ENCODE peak calls at places on chromosomes 12 and 14, in eight cellular contexts. J, P, W, D, N, L, X and F are unnamed samples.

GRCh38 chr12:78210494-78210860 is 379.8 kb downstream of the NAV3 start:
- DNase-seq in L (no peak), D (no peak), P (no peak), X (no peak), J (no peak), W (no peak), N (no peak), F (no peak)

GRCh38 chr12:9648701-9649531 is 20.6 kb upstream of the CLEC2D start:
- DNase-seq in D (no peak), L (peak; percentile 36), W (peak; percentile 10), X (no peak), P (no peak), J (no peak), N (no peak), F (no peak)

GRCh38 chr14:76918176-76918750 is 92.1 kb downstream of the LRRC74A start:
- DNase-seq in L (peak; percentile 84), W (no peak), N (no peak), X (peak; percentile 91), P (peak; percentile 68), J (peak; percentile 88), D (no peak), F (no peak)

GRCh38 chr12:28866296-28866695 is 282.8 kb upstream of the FAR2 start:
- DNase-seq in W (no peak), N (no peak), P (no peak), J (no peak), D (no peak), X (no peak), L (no peak), F (no peak)

GRCh38 chr12:4134833-4135597 is 138.5 kb upstream of the CCND2 start:
- DNase-seq in J (no peak), N (no peak), W (no peak), X (peak; percentile 96), D (no peak), L (no peak), P (no peak), F (no peak)

GRCh38 chr12:26369588-26369987 is 174.2 kb downstream of the SSPN start:
- DNase-seq in D (no peak), W (no peak), L (peak; percentile 77), J (peak; percentile 49), X (peak; percentile 58), P (no peak), N (no peak), F (peak; percentile 62)

GRCh38 chr12:110689601-110690430 is 901 bp upstream of the HVCN1 start:
- DNase-seq in J (no peak), W (no peak), N (no peak), P (no peak), L (peak; percentile 42), X (peak; percentile 87), D (no peak), F (no peak)

GRCh38 chr14:104209985-104210520 is 71.7 kb downstream of the KIF26A start:
- DNase-seq in X (no peak), L (no peak), D (no peak), N (peak; percentile 42), W (no peak), J (no peak), P (no peak), F (no peak)

GRCh38 chr14:51318777-51319176 is 78.7 kb downstream of the TMX1 start:
- DNase-seq in D (peak; percentile 83), J (no peak), N (no peak), P (no peak), L (no peak), X (no peak), W (no peak), F (no peak)

GRCh38 chr12:5808956-5809355 is 136.1 kb downstream of the ANO2 start:
- DNase-seq in P (no peak), W (no peak), D (no peak), N (no peak), J (peak; percentile 4), X (no peak), L (no peak), F (peak; percentile 75)

GRCh38 chr12:124309231-124309630 is 14.3 kb downstream of the RFLNA start:
- DNase-seq in X (no peak), L (no peak), D (no peak), P (no peak), W (no peak), N (no peak), J (no peak), F (no peak)

GRCh38 chr14:99655521-99655920 is 10.6 kb downstream of the HHIPL1 start:
- DNase-seq in L (peak; percentile 50), J (no peak), X (no peak), W (no peak), N (no peak), P (no peak), D (no peak), F (no peak)

GRCh38 chr12:3145036-3145435 is 67.9 kb downstream of the TSPAN9 start:
- DNase-seq in X (no peak), N (no peak), L (no peak), W (no peak), P (no peak), D (no peak), J (no peak), F (no peak)

GRCh38 chr12:117359029-117359845 is 2.2 kb downstream of the NOS1 start:
- DNase-seq in J (no peak), P (no peak), D (no peak), X (no peak), L (no peak), W (no peak), N (no peak), F (no peak)

GRCh38 chr12:105840384-105840783 is 298.4 kb downstream of the NUAK1 start:
- DNase-seq in D (no peak), X (peak; percentile 33), W (no peak), P (no peak), L (no peak), N (no peak), J (no peak), F (no peak)

GRCh38 chr12:3141339-3142321 is 64.5 kb downstream of the TSPAN9 start:
- DNase-seq in J (no peak), N (no peak), L (no peak), X (peak; percentile 47), W (no peak), D (no peak), P (no peak), F (no peak)

GRCh38 chr12:116414891-116415290 is 137.4 kb upstream of the MED13L start:
- DNase-seq in N (no peak), W (no peak), L (no peak), X (no peak), P (no peak), D (no peak), J (no peak), F (no peak)

GRCh38 chr14:32342151-32342853 is 13.2 kb downstream of the AKAP6 start:
- DNase-seq in P (no peak), X (peak; percentile 39), N (no peak), W (no peak), J (no peak), L (no peak), D (no peak), F (no peak)

GRCh38 chr12:5031958-5032357 is 11.7 kb upstream of the KCNA5 start:
- DNase-seq in X (no peak), P (no peak), L (no peak), W (no peak), J (no peak), D (no peak), N (no peak), F (no peak)

GRCh38 chr14:72600551-72601330 is 293.2 kb downstream of the DPF3 start:
- DNase-seq in X (no peak), D (no peak), L (peak; percentile 48), W (no peak), P (no peak), N (no peak), J (no peak), F (no peak)

GRCh38 chr14:85934123-85934885 is 404.4 kb downstream of the FLRT2 start:
- DNase-seq in L (peak; percentile 37), W (no peak), P (no peak), D (peak; percentile 52), X (no peak), N (peak; percentile 30), J (no peak), F (peak; percentile 18)

GRCh38 chr12:66716522-66716921 is 37.6 kb upstream of the GRIP1 start:
- DNase-seq in J (no peak), P (no peak), X (no peak), N (no peak), L (no peak), W (no peak), D (no peak), F (no peak)

GRCh38 chr12:116210762-116211161 is 66.7 kb downstream of the MED13L start:
- DNase-seq in P (no peak), J (no peak), D (no peak), N (no peak), X (no peak), W (no peak), L (no peak), F (no peak)

GRCh38 chr14:31927348-31927826 is 149.7 kb upstream of the ARHGAP5 start:
- DNase-seq in P (no peak), J (peak; percentile 48), W (no peak), D (no peak), N (no peak), L (peak; percentile 99), X (peak; percentile 54), F (peak; percentile 77)

GRCh38 chr12:106179086-106179485 is 40.3 kb upstream of the NUAK1 start:
- DNase-seq in X (no peak), P (no peak), L (no peak), N (peak; percentile 11), W (no peak), D (peak; percentile 95), J (no peak), F (no peak)